ENCODE peak calls at places on chromosomes 2 and 18, in six cellular contexts. One of them, this sample, is unnamed.

GRCh38 chr2:78994789-78995188 is 30.7 kb upstream of the REG3G start:
- DNase-seq in 8988T: no peak
- DNase-seq in CD8-positive, alpha-beta memory T cell: no peak
- DNase-seq in amniotic stem cell: no peak
- DNase-seq in ELF-1: no peak
- DNase-seq in ovary: no peak
- DNase-seq in this sample: no peak

GRCh38 chr18:39786477-39786876 is 2168.6 kb upstream of the PIK3C3 start:
- DNase-seq in 8988T: no peak
- DNase-seq in CD8-positive, alpha-beta memory T cell: no peak
- DNase-seq in amniotic stem cell: no peak
- DNase-seq in ELF-1: no peak
- DNase-seq in ovary: no peak
- DNase-seq in this sample: no peak

GRCh38 chr2:39435974-39436591 is 1.0 kb downstream of the MAP4K3 start:
- DNase-seq in 8988T: no peak
- DNase-seq in CD8-positive, alpha-beta memory T cell: no peak
- DNase-seq in amniotic stem cell: no peak
- DNase-seq in ELF-1: no peak
- DNase-seq in ovary: peak; percentile 22
- DNase-seq in this sample: peak; percentile 59

GRCh38 chr2:205660521-205661124 is 21.7 kb upstream of the NRP2 start:
- DNase-seq in 8988T: no peak
- DNase-seq in CD8-positive, alpha-beta memory T cell: no peak
- DNase-seq in amniotic stem cell: peak; percentile 71
- DNase-seq in ELF-1: no peak
- DNase-seq in ovary: no peak
- DNase-seq in this sample: peak; percentile 91

GRCh38 chr18:22188551-22189267 is 19.3 kb downstream of the GATA6 start:
- DNase-seq in 8988T: no peak
- DNase-seq in CD8-positive, alpha-beta memory T cell: no peak
- DNase-seq in amniotic stem cell: no peak
- DNase-seq in ELF-1: no peak
- DNase-seq in ovary: no peak
- DNase-seq in this sample: no peak

GRCh38 chr2:238128061-238129040 is 10.1 kb upstream of the KLHL30 start:
- DNase-seq in 8988T: no peak
- DNase-seq in CD8-positive, alpha-beta memory T cell: peak; percentile 43
- DNase-seq in amniotic stem cell: no peak
- DNase-seq in ELF-1: no peak
- DNase-seq in ovary: no peak
- DNase-seq in this sample: no peak

GRCh38 chr2:172829229-172829628 is 93.6 kb downstream of the RAPGEF4 start:
- DNase-seq in 8988T: peak; percentile 45
- DNase-seq in CD8-positive, alpha-beta memory T cell: no peak
- DNase-seq in amniotic stem cell: no peak
- DNase-seq in ELF-1: no peak
- DNase-seq in ovary: no peak
- DNase-seq in this sample: peak; percentile 84

GRCh38 chr18:35852786-35853185 is 119.7 kb upstream of the RMP24 start:
- DNase-seq in 8988T: no peak
- DNase-seq in CD8-positive, alpha-beta memory T cell: no peak
- DNase-seq in amniotic stem cell: no peak
- DNase-seq in ELF-1: no peak
- DNase-seq in ovary: no peak
- DNase-seq in this sample: no peak

GRCh38 chr2:127702395-127703009 is 1.2 kb downstream of the SFT2D3 start:
- DNase-seq in 8988T: no peak
- DNase-seq in CD8-positive, alpha-beta memory T cell: no peak
- DNase-seq in amniotic stem cell: no peak
- DNase-seq in ELF-1: no peak
- DNase-seq in ovary: no peak
- DNase-seq in this sample: no peak

GRCh38 chr2:241924909-241925250 is 55.4 kb downstream of the RTP5 start:
- DNase-seq in 8988T: no peak
- DNase-seq in CD8-positive, alpha-beta memory T cell: no peak
- DNase-seq in amniotic stem cell: no peak
- DNase-seq in ELF-1: no peak
- DNase-seq in ovary: no peak
- DNase-seq in this sample: no peak

GRCh38 chr2:180040146-180040925 is 33.2 kb upstream of the CWC22 start:
- DNase-seq in 8988T: no peak
- DNase-seq in CD8-positive, alpha-beta memory T cell: no peak
- DNase-seq in amniotic stem cell: peak; percentile 89
- DNase-seq in ELF-1: no peak
- DNase-seq in ovary: no peak
- DNase-seq in this sample: peak; percentile 95

GRCh38 chr2:169365093-169365483 is 2.8 kb upstream of the LRP2 start:
- DNase-seq in 8988T: no peak
- DNase-seq in CD8-positive, alpha-beta memory T cell: no peak
- DNase-seq in amniotic stem cell: no peak
- DNase-seq in ELF-1: no peak
- DNase-seq in ovary: no peak
- DNase-seq in this sample: peak; percentile 28

GRCh38 chr18:62554083-62554815 is 31.4 kb downstream of the ZCCHC2 start:
- DNase-seq in 8988T: no peak
- DNase-seq in CD8-positive, alpha-beta memory T cell: no peak
- DNase-seq in amniotic stem cell: no peak
- DNase-seq in ELF-1: no peak
- DNase-seq in ovary: no peak
- DNase-seq in this sample: no peak

GRCh38 chr2:144516417-144516980 is 3.4 kb downstream of the ZEB2 start:
- DNase-seq in 8988T: no peak
- DNase-seq in CD8-positive, alpha-beta memory T cell: no peak
- DNase-seq in amniotic stem cell: no peak
- DNase-seq in ELF-1: no peak
- DNase-seq in ovary: peak; percentile 33
- DNase-seq in this sample: no peak

GRCh38 chr18:11818486-11819203 is 32.6 kb upstream of the CHMP1B start:
- DNase-seq in 8988T: no peak
- DNase-seq in CD8-positive, alpha-beta memory T cell: no peak
- DNase-seq in amniotic stem cell: no peak
- DNase-seq in ELF-1: no peak
- DNase-seq in ovary: no peak
- DNase-seq in this sample: no peak